ENCODE peak calls at places on chromosomes 12 and 14, in nine cellular contexts. R is BJ; C is EL; O is germinal center; I is activated CD8-positive, alpha-beta memory T cell treated with anti-CD3 and anti-CD28 coated beads, Interleukin-2, amount 50 U/mL, for 4 hours; P is HEK293T; B is aorta; G is Caki2; N is NCI-H1092. J is an unnamed sample.

GRCh38 chr12:112331891-112332290 is 50.3 kb downstream of the HECTD4 start:
- DNase-seq in R (no peak), C (no peak), O (no peak), I (no peak), P (no peak), B (no peak), G (no peak), N (no peak), J (no peak)

GRCh38 chr14:76919811-76920571 is 93.8 kb downstream of the LRRC74A start:
- DNase-seq in R (no peak), C (peak; percentile 70), O (no peak), I (peak; percentile 25), P (no peak), B (peak; percentile 71), G (peak; percentile 84), N (peak; percentile 85), J (no peak)

GRCh38 chr14:90758959-90759358 is 57.3 kb downstream of the TTC7B start:
- DNase-seq in R (peak; percentile 18), C (peak; percentile 24), O (no peak), I (no peak), P (no peak), B (peak; percentile 84), G (no peak), N (no peak), J (no peak)

GRCh38 chr12:42698213-42698612 is 108.7 kb upstream of the PRICKLE1 start:
- DNase-seq in R (peak; percentile 38), C (peak; percentile 22), O (no peak), I (no peak), P (no peak), B (no peak), G (no peak), N (no peak), J (no peak)

GRCh38 chr12:65926119-65927004 is 102.1 kb downstream of the HMGA2 start:
- DNase-seq in R (no peak), C (no peak), O (no peak), I (no peak), P (no peak), B (no peak), G (peak; percentile 62), N (no peak), J (no peak)

GRCh38 chr12:94834036-94834625 is 169.4 kb downstream of the NDUFA12 start:
- DNase-seq in R (no peak), C (no peak), O (no peak), I (no peak), P (no peak), B (no peak), G (no peak), N (no peak), J (no peak)

GRCh38 chr12:108839011-108839889 is 18.1 kb downstream of the SSH1 start:
- DNase-seq in R (peak; percentile 79), C (peak; percentile 77), O (no peak), I (no peak), P (no peak), B (peak; percentile 89), G (no peak), N (no peak), J (no peak)

GRCh38 chr12:101862245-101862644 is 15.1 kb upstream of the DRAM1 start:
- DNase-seq in R (no peak), C (peak; percentile 77), O (no peak), I (no peak), P (no peak), B (no peak), G (no peak), N (no peak), J (no peak)

GRCh38 chr14:89327771-89328212 is 89.2 kb downstream of the FOXN3 start:
- DNase-seq in R (no peak), C (peak; percentile 22), O (no peak), I (no peak), P (no peak), B (no peak), G (no peak), N (no peak), J (no peak)

GRCh38 chr12:57479376-57480115 is at the start of gene ARHGAP9:
- DNase-seq in R (no peak), C (no peak), O (peak; percentile 70), I (peak; percentile 43), P (no peak), B (no peak), G (no peak), N (no peak), J (peak; percentile 59)

GRCh38 chr14:55749201-55749812 is 169.3 kb downstream of the KTN1 start:
- DNase-seq in R (no peak), C (peak; percentile 13), O (no peak), I (no peak), P (no peak), B (no peak), G (no peak), N (no peak), J (no peak)

GRCh38 chr12:75933136-75933535 is 98.4 kb downstream of the PHLDA1 start:
- DNase-seq in R (no peak), C (peak; percentile 70), O (no peak), I (no peak), P (no peak), B (no peak), G (no peak), N (no peak), J (no peak)

GRCh38 chr14:95156153-95156764 is 1.1 kb downstream of the DICER1 start:
- DNase-seq in R (no peak), C (peak; percentile 25), O (no peak), I (no peak), P (peak; percentile 11), B (no peak), G (no peak), N (peak; percentile 5), J (no peak)

GRCh38 chr14:95237956-95238355 is 80.6 kb upstream of the DICER1 start:
- DNase-seq in R (no peak), C (no peak), O (no peak), I (no peak), P (no peak), B (no peak), G (no peak), N (no peak), J (no peak)

GRCh38 chr14:105420976-105421674 is 1.5 kb downstream of the MTA1 start:
- DNase-seq in R (no peak), C (no peak), O (no peak), I (no peak), P (no peak), B (no peak), G (no peak), N (no peak), J (no peak)

GRCh38 chr14:93201155-93201704 is 5.6 kb downstream of the GON7 start:
- DNase-seq in R (no peak), C (no peak), O (no peak), I (no peak), P (no peak), B (no peak), G (no peak), N (no peak), J (no peak)